ENCODE peak calls at places on chromosome 20, in four cellular contexts. Q is tibial artery, I is fibroblast of pulmonary artery, U is BE2C. L is an unnamed sample.
A peak's percentile ranks its signal among the peaks of the same experiment; 100 is the strongest.

GRCh38 chr20:63739129-63740069 is at the start of gene SLC2A4RG:
- DNase-seq in Q (peak; percentile 62), I (peak; percentile 71), U (peak; percentile 85), L (no peak)

GRCh38 chr20:16027710-16028109 is 545.5 kb downstream of the KIF16B start:
- DNase-seq in Q (no peak), I (no peak), U (no peak), L (no peak)

GRCh38 chr20:37484386-37484785 is 36.7 kb upstream of the NNAT start:
- DNase-seq in Q (no peak), I (no peak), U (no peak), L (no peak)

GRCh38 chr20:61842011-61842410 is 223.7 kb downstream of the TAF4 start:
- DNase-seq in Q (no peak), I (no peak), U (no peak), L (no peak)

GRCh38 chr20:33798444-33798843 is 12.7 kb upstream of the CHMP4B start:
- DNase-seq in Q (no peak), I (no peak), U (no peak), L (no peak)

GRCh38 chr20:51500311-51500710 is 42.2 kb downstream of the NFATC2 start:
- DNase-seq in Q (no peak), I (no peak), U (no peak), L (peak; percentile 39)

GRCh38 chr20:33482581-33482980 is 7.3 kb upstream of the CBFA2T2 start:
- DNase-seq in Q (no peak), I (no peak), U (no peak), L (no peak)

GRCh38 chr20:62776692-62777527 is 19.4 kb upstream of the MRGBP start:
- DNase-seq in Q (no peak), I (no peak), U (peak; percentile 72), L (peak; percentile 85)

GRCh38 chr20:43681468-43681942 is 14.6 kb downstream of the MYBL2 start:
- DNase-seq in Q (no peak), I (no peak), U (no peak), L (no peak)
- H3K4me3 ChIP-seq in Q (no peak overlapping the region), I (no peak overlapping the region), U (no peak overlapping the region), L (no peak overlapping the region)

GRCh38 chr20:3680701-3681351 is 984 bp downstream of the ADAM33 start:
- DNase-seq in Q (no peak), I (no peak), U (no peak), L (no peak)

GRCh38 chr20:3679749-3680700 is 1.8 kb downstream of the ADAM33 start:
- DNase-seq in Q (peak; percentile 76), I (peak; percentile 50), U (no peak), L (no peak)

GRCh38 chr20:3681352-3681930 is 369 bp downstream of the ADAM33 start:
- DNase-seq in Q (no peak), I (no peak), U (no peak), L (no peak)

GRCh38 chr20:3678893-3679720 is 2.7 kb downstream of the ADAM33 start:
- DNase-seq in Q (no peak), I (no peak), U (no peak), L (no peak)

DNA sequence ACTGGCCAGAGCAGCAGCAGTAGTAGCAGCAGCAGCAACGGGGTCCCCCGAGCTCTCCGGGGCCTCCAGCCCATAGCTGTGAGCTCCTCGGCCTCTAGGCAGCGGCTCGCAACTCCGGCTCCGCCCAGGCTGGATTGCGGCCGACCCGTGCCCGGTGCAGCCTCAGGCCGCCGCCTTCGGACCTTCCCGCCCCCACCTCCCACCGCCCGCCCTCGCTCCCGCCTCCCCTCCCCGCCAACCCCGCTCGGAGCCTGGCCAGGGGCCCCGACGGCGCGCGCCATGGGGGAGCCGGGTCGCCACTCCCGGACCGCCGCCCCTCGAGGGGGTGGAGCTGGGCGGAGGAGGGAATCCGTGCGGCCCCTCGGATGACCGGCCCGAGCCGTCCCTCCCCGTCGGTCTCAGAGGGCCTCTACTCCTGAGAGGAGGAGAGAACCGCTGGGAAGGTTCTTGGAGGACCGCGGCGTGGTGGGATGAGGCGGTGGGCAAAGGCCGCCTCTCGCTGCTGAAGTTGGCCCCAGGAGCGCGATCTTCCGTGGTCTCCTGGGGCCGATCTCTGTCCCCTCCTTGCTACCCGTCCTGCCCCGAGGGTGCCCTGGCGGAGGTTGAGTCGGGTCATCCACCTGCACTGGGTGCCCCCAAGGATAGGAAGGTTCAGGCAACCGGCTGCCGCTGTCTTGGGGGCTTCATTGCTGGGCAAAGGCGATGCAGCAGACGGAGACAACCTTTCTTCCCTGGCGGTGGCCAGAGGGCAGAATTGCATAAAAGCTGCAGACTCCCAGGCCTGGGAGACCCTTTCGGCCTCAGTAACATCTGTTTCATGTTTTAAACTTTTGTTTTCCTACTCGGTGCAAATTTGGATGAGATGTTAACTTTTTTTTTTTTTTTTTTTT is at the start of gene ADAM33:
- DNase-seq in Q (no peak), I (no peak), U (no peak), L (no peak)
- H3K4me3 ChIP-seq in Q (peak within 1 kb of the TSS; percentile 84), I (peak within 1 kb of the TSS; percentile 51), U (no peak within 1 kb of the TSS), L (no peak within 1 kb of the TSS)

DNA sequence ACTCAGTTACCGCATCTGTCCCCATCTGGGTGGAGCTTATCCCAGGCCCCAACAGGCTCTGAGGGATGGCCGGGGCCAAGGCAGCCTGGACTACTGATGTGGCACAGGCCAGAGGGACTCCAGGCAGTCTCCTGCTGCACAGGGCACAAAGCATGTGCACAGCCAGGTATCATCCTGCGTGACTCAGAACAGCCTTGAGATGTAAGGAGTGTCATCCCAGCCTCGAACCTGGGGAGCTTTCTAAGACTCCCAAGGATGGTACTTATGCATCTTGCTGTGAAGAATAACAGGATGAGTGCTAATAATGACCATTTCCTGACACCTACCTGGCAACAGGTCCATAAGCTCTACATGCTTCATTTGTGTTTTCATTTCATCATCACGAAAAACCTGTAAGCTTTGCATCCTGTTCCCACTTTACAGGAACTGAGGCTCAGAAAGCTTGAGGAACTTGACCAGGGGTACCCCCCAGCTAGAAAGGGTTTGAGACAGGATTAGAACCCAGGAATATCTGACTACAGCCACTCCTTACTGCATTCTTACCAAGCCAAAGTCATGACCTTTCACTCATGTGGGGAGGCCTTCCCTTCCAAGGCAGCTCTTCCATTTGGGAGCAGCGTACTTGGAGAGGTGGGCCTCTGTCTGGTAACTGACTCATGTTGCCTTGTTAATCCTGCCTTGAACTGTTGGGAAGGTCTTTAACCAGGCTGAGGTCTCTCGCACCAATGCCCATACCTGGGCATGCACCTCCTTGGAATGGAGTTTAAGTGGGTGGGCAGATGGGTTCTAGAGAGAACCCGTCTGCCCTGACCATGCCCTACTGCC is 1.9 kb downstream of the TRIB3 start:
- DNase-seq in Q (no peak), I (no peak), U (no peak), L (no peak)
- H3K4me3 ChIP-seq in Q (peak overlapping the region; percentile 68), I (peak overlapping the region; percentile 67), U (peak overlapping the region; percentile 64), L (peak overlapping the region; percentile 75)

GRCh38 chr20:57266251-57267157 is at the start of gene BMP7:
- DNase-seq in Q (no peak), I (no peak), U (peak; percentile 34), L (no peak)
- H3K4me3 ChIP-seq in Q (no peak within 1 kb of the TSS), I (no peak within 1 kb of the TSS), U (peak within 1 kb of the TSS; percentile 28), L (no peak within 1 kb of the TSS)

GRCh38 chr20:462199-462991 is at the start of gene TBC1D20:
- DNase-seq in Q (peak; percentile 80), I (peak; percentile 87), U (peak; percentile 81), L (peak; percentile 83)
- H3K4me3 ChIP-seq in Q (peak within 1 kb of the TSS; percentile 84), I (peak within 1 kb of the TSS; percentile 84), U (peak within 1 kb of the TSS; percentile 70), L (peak within 1 kb of the TSS; percentile 75)

GRCh38 chr20:10861619-10862018 is 187.8 kb upstream of the JAG1 start:
- DNase-seq in Q (no peak), I (no peak), U (no peak), L (no peak)

GRCh38 chr20:10864076-10864672 is 190.4 kb upstream of the JAG1 start:
- DNase-seq in Q (no peak), I (peak; percentile 51), U (no peak), L (no peak)

GRCh38 chr20:10868299-10868698 is 194.5 kb upstream of the JAG1 start:
- DNase-seq in Q (no peak), I (no peak), U (no peak), L (no peak)

GRCh38 chr20:10861086-10861485 is 187.3 kb upstream of the JAG1 start:
- DNase-seq in Q (no peak), I (peak; percentile 56), U (no peak), L (no peak)

DNA sequence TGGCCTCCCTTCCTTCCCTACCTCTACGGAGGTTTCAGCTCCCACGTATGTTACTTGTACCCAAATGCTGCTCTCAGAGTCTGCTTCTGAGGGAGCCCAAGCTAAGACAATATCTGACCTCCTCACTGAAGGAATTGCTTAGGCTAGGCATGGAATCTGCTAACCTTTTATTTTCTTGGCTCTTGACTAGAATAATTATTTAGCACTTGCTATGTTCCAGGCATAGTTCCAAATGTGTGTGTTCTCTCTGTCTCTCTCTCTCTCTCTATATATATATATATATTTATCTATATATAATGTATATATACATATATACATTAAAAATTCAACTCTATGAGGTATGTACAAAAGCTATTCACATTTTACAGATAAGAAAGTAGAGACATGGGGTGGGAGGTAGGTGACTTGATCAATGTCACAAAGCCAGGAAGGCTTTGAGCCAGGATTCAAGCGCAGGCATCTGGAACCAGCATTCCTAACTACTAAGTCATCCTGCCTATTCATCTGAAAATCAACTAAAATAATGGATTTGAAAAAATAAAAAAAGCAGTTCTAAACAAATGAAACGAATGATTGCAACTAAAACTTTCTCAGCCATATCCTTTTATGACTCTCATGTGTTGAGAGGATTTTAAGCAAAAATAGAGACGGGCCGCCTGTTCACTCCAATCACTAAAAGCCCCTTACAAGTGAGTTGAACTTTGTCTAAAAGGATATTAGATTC is 189.7 kb upstream of the JAG1 start:
- DNase-seq in Q (no peak), I (peak; percentile 91), U (no peak), L (no peak)
- H3K4me3 ChIP-seq in Q (peak overlapping the region; percentile 2), I (peak overlapping the region; percentile 27), U (no peak overlapping the region), L (no peak overlapping the region)

DNA sequence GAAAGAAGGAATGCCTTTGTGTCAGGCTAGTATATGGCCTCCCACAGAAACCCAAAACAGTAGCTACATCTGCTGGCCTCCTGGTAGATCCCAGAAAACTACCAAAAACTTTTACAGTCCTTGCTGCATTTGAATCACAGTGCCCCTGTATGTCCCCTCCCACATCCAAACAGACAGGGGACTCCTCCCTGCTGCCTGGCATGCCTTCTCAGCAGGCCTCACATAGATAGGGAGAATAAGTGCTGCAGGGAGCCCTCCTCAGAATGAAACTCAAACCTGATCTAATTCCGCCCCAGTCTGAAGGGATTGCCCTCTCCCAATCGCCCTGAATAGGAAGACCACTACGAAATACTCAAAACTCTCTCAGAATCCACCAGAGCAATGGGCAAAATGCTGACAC is 14.1 kb upstream of the DEFB116 start:
- DNase-seq in Q (no peak), I (no peak), U (no peak), L (no peak)
- H3K4me3 ChIP-seq in Q (no peak overlapping the region), I (no peak overlapping the region), U (no peak overlapping the region), L (no peak overlapping the region)

GRCh38 chr20:2331092-2331491 is 35.3 kb downstream of the TGM3 start:
- DNase-seq in Q (no peak), I (no peak), U (no peak), L (no peak)
- H3K4me3 ChIP-seq in Q (no peak overlapping the region), I (no peak overlapping the region), U (no peak overlapping the region), L (no peak overlapping the region)

L was measured in Jurkat, Clone E6-1.